ENCODE peak calls at places on chromosomes 12 and 14, in six cellular contexts. U is mucosa of descending colon, T is heart right ventricle, D is ovary, Q is OCI-LY7, P is transverse colon. I is an unnamed sample. For H3K4me1 and H3K9me3, the result is how much of the 10 kb centered on the place peaks cover.

GRCh38 chr12:57807285-57807684 is 11.2 kb downstream of the AVIL start:
- DNase-seq in U (no peak), T (no peak), Q (no peak), P (no peak), D (no peak), I (no peak)

GRCh38 chr14:56787530-56787929 is 22.7 kb downstream of the OTX2 start:
- DNase-seq in U (no peak), T (no peak), P (no peak), D (no peak), Q (no peak), I (no peak)

GRCh38 chr14:34233619-34234018 is 228.4 kb downstream of the SPTSSA start:
- DNase-seq in P (no peak), U (no peak), Q (no peak), D (no peak), T (no peak), I (no peak)

GRCh38 chr14:39368261-39368959 is 63.8 kb downstream of the FBXO33 start:
- DNase-seq in D (peak), U (no peak), Q (peak), T (peak), P (peak), I (peak)

GRCh38 chr14:76500011-76500410 is 124.1 kb downstream of the ESRRB start:
- DNase-seq in D (no peak), U (no peak), P (no peak), Q (no peak), T (peak), I (no peak)

GRCh38 chr12:29253916-29254625 is 105.0 kb downstream of the FAR2 start:
- DNase-seq in Q (no peak), T (no peak), P (no peak), D (no peak), U (no peak), I (no peak)

GRCh38 chr12:46915861-46916260 is 90.1 kb upstream of the SLC38A4 start:
- DNase-seq in T (no peak), D (no peak), P (no peak), Q (no peak), U (no peak), I (no peak)

GRCh38 chr14:36659822-36660735 is 1.6 kb upstream of the PAX9 start:
- DNase-seq in Q (no peak), T (no peak), D (no peak), P (no peak), U (no peak), I (no peak)

GRCh38 chr12:47023944-47024343 is 55.5 kb upstream of the PCED1B start:
- DNase-seq in D (no peak), U (no peak), P (no peak), Q (no peak), T (no peak), I (no peak)

GRCh38 chr14:64338616-64339316 is 44.6 kb upstream of the ESR2 start:
- DNase-seq in Q (peak), T (peak), U (peak), D (peak), P (peak), I (peak)
- H3K4me3 ChIP-seq in Q (peak), T (peak), U (peak), D (peak), P (peak), I (peak)

DNA sequence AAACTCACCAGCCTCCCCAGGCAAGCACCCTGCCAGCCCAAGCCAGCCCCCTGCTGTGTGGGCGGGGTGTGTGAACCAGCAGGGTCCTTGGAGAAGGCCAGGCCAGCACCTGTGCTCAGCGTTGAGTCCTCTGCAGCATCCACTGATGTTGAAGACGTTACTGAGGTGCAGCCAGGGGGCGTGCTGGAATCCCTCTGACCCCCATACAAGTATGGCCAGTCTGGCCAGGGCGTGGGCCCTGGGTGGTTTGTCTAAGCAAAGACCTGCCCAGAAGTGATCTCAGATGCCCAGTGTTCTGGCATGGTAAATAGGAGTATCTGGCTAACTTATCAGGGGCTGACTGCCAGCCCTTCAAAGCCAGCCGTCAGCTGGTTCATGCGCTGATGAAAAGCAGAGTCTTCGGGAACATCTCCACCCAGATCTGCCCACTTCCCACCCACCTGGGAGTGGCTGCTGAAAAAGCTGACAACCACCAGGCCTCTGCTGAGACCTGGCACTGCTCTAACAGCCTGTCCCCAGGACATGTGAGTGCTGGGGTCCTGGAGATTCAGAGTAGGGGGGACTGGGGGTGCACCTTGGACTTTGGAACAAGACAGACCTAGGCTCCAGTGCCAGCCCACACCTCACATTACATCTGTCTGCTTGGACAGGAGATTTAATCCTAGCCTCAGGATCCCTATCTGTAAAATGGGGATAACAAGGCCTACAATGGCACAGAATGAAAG is 41.1 kb downstream of the ACTN1 start:
- DNase-seq in U (peak), T (peak), Q (no peak), D (no peak), P (peak), I (no peak)
- H3K4me1 ChIP-seq in U (under half), T (half or more), Q (under half), D (under half), P (half or more), I (under half)

DNA sequence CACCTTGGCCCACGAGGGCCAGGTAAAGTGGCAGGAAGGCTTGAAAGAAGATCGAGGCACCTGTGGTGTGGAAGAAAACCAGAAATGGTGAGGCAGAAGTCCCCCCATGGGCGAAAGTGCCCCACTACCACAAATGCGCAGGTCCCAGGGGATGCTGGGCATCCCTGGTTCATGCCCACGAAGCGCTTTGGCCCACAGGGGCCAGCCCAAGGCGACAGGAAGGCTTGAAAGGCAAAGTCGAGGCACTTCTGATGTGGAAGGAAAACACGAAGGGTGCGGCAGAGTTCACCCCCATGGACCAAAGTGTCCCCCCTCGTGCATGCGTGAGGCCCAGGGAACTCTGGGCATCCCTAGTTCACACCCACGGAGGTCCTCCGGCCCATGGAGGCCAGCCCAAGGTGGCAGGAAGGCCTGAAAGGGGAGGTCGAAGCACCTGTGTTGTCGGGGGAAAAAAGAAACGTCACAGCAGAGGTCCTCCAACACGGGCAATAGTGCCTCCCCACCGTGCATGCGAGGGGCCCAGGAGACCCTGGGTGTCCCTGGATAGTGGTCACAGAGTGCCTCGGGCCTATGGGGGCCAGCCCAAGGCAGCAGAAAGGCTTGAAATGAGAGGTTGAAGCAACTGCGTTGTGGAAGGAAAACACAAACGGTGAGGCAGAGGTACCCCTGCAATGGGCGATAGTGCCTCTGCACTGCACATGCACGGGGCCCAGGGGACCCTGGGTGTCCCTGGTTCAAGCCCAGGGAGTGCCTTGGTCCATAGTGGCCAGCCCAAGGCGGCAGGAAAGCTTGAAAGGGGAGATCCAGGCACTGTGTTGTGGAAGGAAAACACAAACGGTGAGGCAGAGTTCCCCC is 373.9 kb downstream of the ALG10 start:
- DNase-seq in T (no peak), U (peak), P (peak), Q (no peak), D (peak), I (peak)
- H3K9me3 ChIP-seq in T (under half), U (half or more), P (under half), Q (under half), D (under half), I (under half)

GRCh38 chr12:16349132-16349463 is 1.7 kb downstream of the MGST1 start:
- DNase-seq in T (no peak), D (no peak), U (no peak), Q (no peak), P (peak), I (peak)
- H3K4me3 ChIP-seq in T (peak), D (no peak), U (no peak), Q (peak), P (no peak), I (peak)

DNA sequence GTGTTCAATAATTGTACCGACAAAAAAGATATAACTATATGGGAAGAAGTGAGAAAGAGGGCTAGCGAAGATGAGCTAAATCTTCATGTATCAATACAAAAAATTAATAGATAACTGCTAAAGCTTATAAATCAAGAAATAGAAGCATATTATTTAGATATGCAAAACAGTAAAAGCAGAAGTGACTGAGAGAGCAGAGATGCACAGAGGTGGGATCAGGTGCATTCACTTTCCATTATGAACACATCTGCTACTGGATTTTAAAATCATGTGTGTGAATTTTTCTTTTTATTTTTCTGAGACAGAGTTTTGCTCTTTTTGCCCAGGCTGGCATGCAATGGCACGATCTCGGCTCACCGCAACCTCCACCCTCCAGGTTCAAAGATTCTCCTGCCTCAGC is 33.4 kb downstream of the GUCY2C start:
- DNase-seq in D (no peak), T (no peak), Q (peak), U (no peak), P (no peak), I (no peak)
- H3K4me1 ChIP-seq in D (under half), T (under half), Q (under half), U (under half), P (under half), I (under half)

DNA sequence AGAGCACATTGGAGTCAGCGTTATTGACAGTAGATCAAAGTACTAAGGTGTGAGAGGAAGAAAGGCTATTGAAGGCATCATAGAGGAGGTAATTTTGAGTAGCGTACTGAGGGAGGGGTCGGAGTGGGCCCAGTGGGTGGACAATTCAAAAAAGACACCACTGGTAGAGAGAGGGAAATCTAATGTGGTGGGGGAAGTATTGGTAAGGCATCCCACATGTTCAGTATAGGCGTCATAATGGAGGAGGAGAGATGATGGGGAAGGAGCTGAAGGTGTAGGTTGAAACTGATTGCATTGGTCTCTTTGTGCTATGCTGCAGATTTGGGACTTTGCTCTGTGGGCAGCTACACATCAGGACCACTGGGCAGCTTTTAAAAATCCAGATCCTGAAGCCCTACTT is 23.7 kb upstream of the KRT77 start:
- DNase-seq in T (no peak), U (no peak), P (no peak), D (no peak), Q (no peak), I (no peak)
- H3K9me3 ChIP-seq in T (under half), U (under half), P (under half), D (under half), Q (under half), I (under half)

DNA sequence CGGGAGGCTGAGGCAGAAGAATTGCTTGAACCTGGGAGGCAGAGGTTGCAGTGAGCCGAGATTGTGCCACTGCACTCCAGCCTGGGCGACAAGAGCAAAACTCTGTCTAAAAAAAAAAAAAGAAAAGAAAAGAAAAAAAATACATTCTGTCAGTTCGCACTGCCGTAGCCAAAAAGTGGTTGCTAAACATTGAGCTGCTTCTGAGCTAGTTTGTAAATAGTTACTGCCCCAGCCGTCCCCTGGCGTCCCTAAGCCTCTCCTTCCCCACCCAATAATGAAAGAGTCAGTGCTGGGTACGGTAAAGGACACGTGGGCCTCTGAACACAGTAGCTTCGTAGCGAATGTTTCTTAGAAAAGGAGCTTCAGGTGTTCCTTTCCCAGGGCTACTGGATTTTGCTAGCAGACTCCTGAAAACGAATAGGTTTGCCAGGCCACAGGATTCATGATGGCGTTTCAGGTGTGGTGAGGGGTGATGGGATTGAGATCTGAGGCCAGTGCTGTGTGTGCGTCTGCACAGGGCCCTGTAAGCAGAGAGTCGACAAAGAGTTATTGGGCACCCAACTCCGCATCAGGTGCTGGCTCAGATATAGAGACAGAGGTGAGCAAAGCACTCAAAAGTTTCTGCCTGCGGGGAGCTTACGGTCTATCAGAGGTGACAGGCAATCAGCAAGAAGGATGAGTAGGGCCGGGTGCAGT is 94.1 kb downstream of the LGMN start:
- DNase-seq in P (no peak), Q (no peak), D (no peak), T (no peak), U (no peak), I (no peak)
- H3K4me3 ChIP-seq in P (no peak), Q (no peak), D (no peak), T (peak), U (no peak), I (no peak)

GRCh38 chr14:105201928-105202513 is 20.9 kb upstream of the NUDT14 start:
- DNase-seq in T (no peak), U (no peak), P (no peak), Q (no peak), D (no peak), I (no peak)
- H3K4me1 ChIP-seq in T (half or more), U (under half), P (under half), Q (under half), D (under half), I (under half)

DNA sequence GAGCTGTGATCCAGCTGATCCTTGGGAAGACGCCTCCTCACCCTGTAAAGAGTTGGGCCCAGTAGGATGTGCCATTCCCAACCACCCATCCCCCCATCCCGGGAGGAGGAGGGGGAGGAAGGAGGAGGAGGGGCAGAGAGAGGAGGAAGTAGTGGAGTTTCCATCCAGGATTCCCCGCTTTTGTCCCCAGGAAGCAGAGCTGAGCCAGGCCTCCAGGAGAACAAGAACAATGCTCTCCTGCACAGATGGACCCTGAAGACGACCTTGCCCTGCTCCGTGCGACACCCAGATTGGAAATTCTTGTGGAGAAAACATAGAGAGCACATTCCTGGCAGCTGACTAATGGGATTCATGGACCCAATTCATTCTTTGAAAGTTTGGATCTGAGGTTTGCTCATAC is 132.3 kb upstream of the CRY1 start:
- DNase-seq in D (no peak), U (no peak), Q (no peak), P (no peak), T (no peak), I (no peak)
- H3K9me3 ChIP-seq in D (under half), U (under half), Q (under half), P (under half), T (under half), I (under half)

DNA sequence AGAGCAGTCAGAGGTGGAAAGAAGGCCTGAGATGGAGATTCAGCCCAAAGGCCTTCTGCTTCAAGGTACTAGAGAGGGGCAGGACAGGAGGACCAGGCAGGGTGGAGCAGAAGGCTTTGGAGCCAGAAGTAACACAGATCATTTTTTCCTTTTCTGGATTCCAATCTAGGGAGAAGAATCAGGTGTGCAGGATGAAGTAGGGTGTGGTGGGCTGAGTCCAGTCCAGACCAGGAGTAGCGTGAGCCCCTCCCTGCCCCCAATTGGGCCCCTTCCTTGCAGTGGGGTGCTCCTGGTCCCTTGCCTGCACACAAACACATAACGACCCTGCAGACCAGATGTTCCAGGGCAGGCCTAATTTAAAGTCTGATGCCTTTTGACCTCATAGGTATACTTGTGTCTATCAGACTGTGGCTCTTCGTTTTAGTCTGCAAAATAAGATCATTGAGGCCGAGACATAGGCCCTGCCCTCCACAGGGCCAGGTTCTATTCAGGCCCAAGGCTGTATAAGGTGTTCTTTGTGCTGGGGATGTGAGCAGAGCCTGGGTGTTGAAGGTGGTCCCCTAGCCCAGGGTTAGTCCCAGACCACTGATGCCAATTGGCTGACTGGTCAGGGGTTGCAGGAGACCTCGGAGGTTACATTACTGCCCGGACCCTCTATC is 1.0 kb upstream of the NYNRIN start:
- DNase-seq in Q (no peak), D (peak), T (no peak), P (no peak), U (no peak), I (no peak)
- H3K4me3 ChIP-seq in Q (no peak), D (no peak), T (peak), P (no peak), U (no peak), I (no peak)

I was measured in psoas muscle.